ENCODE peak calls at places on chromosomes 12 and 14, in eight cellular contexts. T, R, U, Z, H, W, Y and F are unnamed samples.
A peak's percentile ranks its signal among the peaks of the same experiment; 100 is the strongest.

GRCh38 chr12:45475594-45475993 is 253.9 kb upstream of the ARID2 start:
- DNase-seq in T (no peak), R (no peak), U (no peak), Z (no peak), H (no peak), W (no peak), Y (no peak), F (no peak)

GRCh38 chr12:97940629-97941028 is 478.0 kb downstream of the RMST start:
- DNase-seq in T (no peak), R (no peak), U (no peak), Z (no peak), H (no peak), W (no peak), Y (no peak), F (no peak)

GRCh38 chr14:62711351-62712023 is 333.8 kb downstream of the KCNH5 start:
- DNase-seq in T (no peak), R (no peak), U (no peak), Z (no peak), H (no peak), W (no peak), Y (no peak), F (no peak)

GRCh38 chr12:24055747-24056146 is 106.3 kb upstream of the SOX5 start:
- DNase-seq in T (no peak), R (no peak), U (no peak), Z (no peak), H (no peak), W (no peak), Y (no peak), F (no peak)

GRCh38 chr12:50419112-50419909 is 18.6 kb downstream of the LARP4 start:
- DNase-seq in T (no peak), R (no peak), U (no peak), Z (no peak), H (no peak), W (no peak), Y (no peak), F (no peak)

GRCh38 chr12:7934560-7935463 is 1.2 kb downstream of the SLC2A3 start:
- DNase-seq in T (peak; percentile 33), R (no peak), U (no peak), Z (no peak), H (no peak), W (no peak), Y (no peak), F (no peak)

GRCh38 chr14:52349731-52350130 is 35.6 kb downstream of the PTGER2 start:
- DNase-seq in T (peak; percentile 57), R (no peak), U (no peak), Z (peak; percentile 50), H (no peak), W (no peak), Y (no peak), F (no peak)

GRCh38 chr12:30985814-30986452 is 59.4 kb downstream of the TSPAN11 start:
- DNase-seq in T (peak; percentile 47), R (no peak), U (no peak), Z (peak; percentile 35), H (no peak), W (peak; percentile 57), Y (no peak), F (no peak)

GRCh38 chr12:42056130-42056529 is 88.5 kb downstream of the GXYLT1 start:
- DNase-seq in T (no peak), R (peak; percentile 48), U (no peak), Z (no peak), H (no peak), W (no peak), Y (no peak), F (no peak)

GRCh38 chr12:67280572-67280971 is 11.4 kb downstream of the CAND1 start:
- DNase-seq in T (no peak), R (no peak), U (no peak), Z (no peak), H (no peak), W (no peak), Y (no peak), F (no peak)

GRCh38 chr12:56151672-56152131 is 685 bp upstream of the MYL6B start:
- DNase-seq in T (peak; percentile 85), R (no peak), U (peak; percentile 40), Z (peak; percentile 44), H (peak; percentile 57), W (no peak), Y (peak; percentile 49), F (peak; percentile 39)

GRCh38 chr12:124388679-124389536 is 94.0 kb downstream of the RFLNA start:
- DNase-seq in T (peak; percentile 88), R (no peak), U (peak; percentile 30), Z (peak; percentile 79), H (peak; percentile 47), W (peak; percentile 90), Y (peak; percentile 61), F (peak; percentile 79)